ENCODE peak calls at places on chromosomes 5 and 9, in four cellular contexts. B is right atrium auricular region, P is Calu3, A is A549. K is an unnamed sample.

GRCh38 chr5:96384353-96384752 is 48.7 kb downstream of the PCSK1 start:
- DNase-seq in A (peak; percentile 50), B (peak; percentile 69), P (peak; percentile 69), K (no peak)

GRCh38 chr5:143682788-143683419 is 129.1 kb upstream of the HMHB1 start:
- DNase-seq in A (no peak), P (no peak), B (no peak), K (no peak)

GRCh38 chr5:126483156-126483555 is 59.9 kb downstream of the GRAMD2B start:
- DNase-seq in A (no peak), B (no peak), P (no peak), K (no peak)

GRCh38 chr5:142175039-142175438 is 66.5 kb downstream of the NDFIP1 start:
- DNase-seq in P (no peak), B (peak; percentile 48), A (no peak), K (no peak)

GRCh38 chr5:136021016-136021405 is 7.8 kb upstream of the TGFBI start:
- DNase-seq in A (peak; percentile 65), P (peak; percentile 25), B (no peak), K (no peak)

GRCh38 chr9:73270967-73271722 is 119.5 kb downstream of the ANXA1 start:
- DNase-seq in B (no peak), P (peak; percentile 17), A (peak; percentile 77), K (no peak)

GRCh38 chr9:113011911-113012381 is at the start of gene ZNF883:
- DNase-seq in A (peak; percentile 73), B (no peak), P (peak; percentile 46), K (peak; percentile 59)

GRCh38 chr9:5949103-5949699 is 58.5 kb downstream of the MLANA start:
- DNase-seq in A (peak; percentile 43), P (no peak), B (no peak), K (no peak)

GRCh38 chr5:15492545-15492944 is 7.4 kb upstream of the FBXL7 start:
- DNase-seq in P (no peak), A (no peak), B (no peak), K (no peak)

GRCh38 chr9:137722481-137722880 is 103.7 kb downstream of the EHMT1 start:
- DNase-seq in A (no peak), P (no peak), B (no peak), K (no peak)

GRCh38 chr5:3862906-3863305 is 267.3 kb downstream of the IRX1 start:
- DNase-seq in A (no peak), B (no peak), P (no peak), K (no peak)

GRCh38 chr5:5418764-5419163 is 3.7 kb upstream of the ICE1 start:
- DNase-seq in P (no peak), B (no peak), A (no peak), K (no peak)

GRCh38 chr9:108889649-108890067 is 27.6 kb downstream of the ACTL7A start:
- DNase-seq in B (no peak), A (peak; percentile 34), P (no peak), K (no peak)

GRCh38 chr9:129023908-129024233 is 4.3 kb downstream of the SH3GLB2 start:
- DNase-seq in P (no peak), B (no peak), A (no peak), K (no peak)

GRCh38 chr9:2320632-2321031 is 301.0 kb upstream of the VLDLR start:
- DNase-seq in A (no peak), P (no peak), B (no peak), K (no peak)

GRCh38 chr5:78781611-78782356 is 133.2 kb upstream of the LHFPL2 start:
- DNase-seq in P (no peak), B (no peak), A (no peak), K (no peak)

GRCh38 chr9:15967068-15967467 is 414.2 kb downstream of the CCDC171 start:
- DNase-seq in P (no peak), A (no peak), B (no peak), K (no peak)
- TF ChIP-seq CTCF in P (no peak), A (no peak), B (no peak), K (no peak)

GRCh38 chr5:127975961-127976360 is 107.6 kb upstream of the SLC12A2 start:
- DNase-seq in B (no peak), P (no peak), A (no peak), K (no peak)
- TF ChIP-seq CTCF in B (no peak), P (no peak), A (no peak), K (no peak)

DNA sequence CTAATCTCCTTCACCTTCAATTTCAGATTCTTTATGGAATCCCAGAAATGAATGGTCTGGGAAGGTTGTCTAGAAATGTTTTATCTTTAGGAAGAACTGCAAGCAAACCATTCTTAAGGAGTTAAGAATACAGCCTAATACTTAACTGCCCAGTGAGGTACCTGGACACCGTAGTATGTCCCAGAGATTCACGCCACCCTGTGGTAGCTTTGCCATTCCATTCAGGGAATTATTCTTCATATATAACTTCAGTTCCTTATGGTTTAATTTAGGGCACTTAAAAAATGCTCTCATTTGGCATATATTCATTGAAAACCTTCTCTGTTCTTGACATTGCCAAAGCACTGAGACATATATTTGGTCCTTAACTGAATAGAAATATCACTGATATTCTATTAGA is 49.7 kb downstream of the ACTBL2 start:
- DNase-seq in B (no peak), A (peak; percentile 53), P (peak; percentile 54), K (no peak)
- TF ChIP-seq CTCF in B (peak; percentile 15), A (peak; percentile 46), P (no peak), K (no peak)

DNA sequence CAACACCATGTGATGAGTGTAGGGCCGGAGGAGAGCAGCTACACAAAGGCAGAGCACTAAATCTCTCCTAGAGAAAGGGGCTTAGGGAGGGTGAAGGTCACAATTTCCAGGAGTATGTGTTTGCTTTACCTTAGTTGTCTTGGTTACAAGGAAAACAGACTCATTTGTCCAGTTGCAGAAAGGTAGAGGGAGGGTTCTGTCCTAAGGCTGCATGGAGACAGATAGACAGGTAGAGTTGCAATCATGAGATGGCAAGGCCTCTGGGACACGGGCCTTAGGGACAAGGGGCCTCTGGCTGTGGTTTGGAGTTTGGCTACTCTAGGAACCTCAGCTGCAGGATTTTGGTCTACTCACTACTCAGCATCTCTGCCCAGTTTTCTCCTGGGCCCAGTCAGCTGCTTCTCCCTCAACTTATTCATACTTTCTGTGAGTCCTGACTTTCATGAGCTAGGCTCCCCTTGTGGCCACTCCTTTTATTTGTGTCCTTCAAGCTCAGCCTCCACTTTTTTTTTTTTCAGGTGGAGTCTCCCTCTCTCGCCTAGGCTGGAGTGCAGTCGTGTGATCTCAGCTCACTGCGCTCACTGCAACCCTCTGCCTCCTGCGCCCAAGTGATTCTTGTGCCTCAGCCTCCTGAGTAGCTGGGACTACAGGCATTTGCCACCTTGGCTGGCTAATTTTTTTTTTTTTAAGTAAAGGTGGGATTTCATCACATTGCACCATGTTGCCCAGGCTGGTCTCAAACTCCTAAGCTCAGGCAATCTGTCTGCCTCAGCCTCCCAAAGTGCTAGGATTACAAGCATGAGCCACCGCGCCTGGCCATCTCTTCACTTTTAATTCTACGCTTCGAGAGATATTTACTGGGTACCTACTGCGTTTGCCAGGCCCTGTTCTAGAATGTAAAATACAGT is 76.6 kb downstream of the PTPDC1 start:
- DNase-seq in P (no peak), B (no peak), A (peak; percentile 39), K (no peak)
- TF ChIP-seq CTCF in P (no peak), B (no peak), A (no peak), K (peak; percentile 12)

K was measured in endothelial cell.